ENCODE peak calls at places on chromosomes 7 and 10, in six cellular contexts. D is A549, O is sigmoid colon, M is H1, R is transverse colon, K is GM12878. E is an unnamed sample.

GRCh38 chr7:40538281-40538680 is 403.5 kb downstream of the SUGCT start:
- DNase-seq in D (no peak), K (no peak), M (no peak), O (no peak), R (no peak), E (no peak)

GRCh38 chr7:92296235-92296634 is 50.5 kb downstream of the ANKIB1 start:
- DNase-seq in M (no peak), K (no peak), D (no peak), O (no peak), R (no peak), E (no peak)

GRCh38 chr7:4799508-4800268 is 24.3 kb downstream of the AP5Z1 start:
- DNase-seq in D (no peak), O (no peak), K (no peak), R (no peak), M (no peak), E (no peak)

GRCh38 chr10:2619927-2620326 is 447.4 kb upstream of the PFKP start:
- DNase-seq in K (no peak), M (no peak), R (no peak), O (no peak), D (no peak), E (no peak)

GRCh38 chr7:116216956-116217570 is 6.7 kb downstream of the TES start:
- DNase-seq in R (no peak), M (no peak), O (no peak), K (no peak), D (peak; percentile 39), E (no peak)

GRCh38 chr10:128062837-128063563 is 63.2 kb downstream of the MKI67 start:
- DNase-seq in D (no peak), M (no peak), R (peak; percentile 58), O (no peak), K (peak; percentile 48), E (peak; percentile 71)

GRCh38 chr7:130352335-130353074 is 7.9 kb downstream of the CPA5 start:
- DNase-seq in R (no peak), O (no peak), K (no peak), M (no peak), D (no peak), E (no peak)

GRCh38 chr10:123013456-123014419 is 4.9 kb downstream of the ACADSB start:
- DNase-seq in D (no peak), O (no peak), R (no peak), K (no peak), M (no peak), E (no peak)

GRCh38 chr7:28112056-28112455 is 68.5 kb downstream of the JAZF1 start:
- DNase-seq in D (no peak), K (no peak), O (no peak), M (no peak), R (no peak), E (no peak)

GRCh38 chr10:13183625-13184024 is 22.3 kb downstream of the MCM10 start:
- DNase-seq in D (no peak), O (no peak), M (no peak), K (peak; percentile 31), R (no peak), E (no peak)

GRCh38 chr10:132713421-132714095 is 72.4 kb downstream of the NKX6-2 start:
- DNase-seq in R (no peak), O (peak; percentile 61), D (no peak), K (no peak), M (no peak), E (no peak)

GRCh38 chr7:110724811-110725210 is 366.1 kb upstream of the LRRN3 start:
- DNase-seq in D (no peak), M (no peak), R (no peak), O (no peak), K (no peak), E (no peak)

GRCh38 chr7:45923290-45923689 is 2.2 kb upstream of the IGFBP3 start:
- DNase-seq in K (no peak), M (no peak), R (peak; percentile 64), D (peak; percentile 81), O (peak; percentile 85), E (peak; percentile 90)

GRCh38 chr10:27805215-27805614 is 59.6 kb upstream of the MKX start:
- DNase-seq in K (no peak), D (no peak), O (no peak), R (no peak), M (no peak), E (no peak)

GRCh38 chr7:43569424-43569823 is 13.5 kb upstream of the STK17A start:
- DNase-seq in K (no peak), O (no peak), M (no peak), D (no peak), R (no peak), E (no peak)

GRCh38 chr10:69572159-69573055 is 815 bp downstream of the NEUROG3 start:
- DNase-seq in O (no peak), K (no peak), R (no peak), D (no peak), M (no peak), E (no peak)

GRCh38 chr10:132540456-132540855 is 2.9 kb downstream of the INPP5A start:
- DNase-seq in K (no peak), O (peak; percentile 80), R (peak; percentile 13), M (no peak), D (no peak), E (no peak)

GRCh38 chr10:112585052-112585451 is 138.0 kb downstream of the VTI1A start:
- DNase-seq in M (no peak), O (no peak), R (no peak), D (peak; percentile 59), K (no peak), E (no peak)

GRCh38 chr10:12081879-12082560 is 13.3 kb downstream of the DHTKD1 start:
- DNase-seq in D (peak; percentile 16), K (no peak), M (no peak), O (no peak), R (no peak), E (no peak)

GRCh38 chr7:12315049-12315448 is 88.6 kb downstream of the VWDE start:
- DNase-seq in D (no peak), K (no peak), O (no peak), M (no peak), R (no peak), E (peak; percentile 29)

GRCh38 chr10:90920986-90921643 is at the start of gene ANKRD1:
- DNase-seq in R (no peak), O (no peak), M (peak; percentile 67), K (no peak), D (peak; percentile 95), E (no peak)

GRCh38 chr10:90921906-90922305 is 1.0 kb upstream of the ANKRD1 start:
- DNase-seq in D (no peak), O (no peak), K (no peak), R (no peak), M (no peak), E (no peak)

GRCh38 chr10:90924552-90924951 is 3.7 kb upstream of the ANKRD1 start:
- DNase-seq in M (no peak), K (no peak), R (no peak), D (no peak), O (no peak), E (no peak)

GRCh38 chr10:90925078-90926029 is 4.5 kb upstream of the ANKRD1 start:
- DNase-seq in O (no peak), K (no peak), R (no peak), D (no peak), M (peak; percentile 76), E (no peak)

DNA sequence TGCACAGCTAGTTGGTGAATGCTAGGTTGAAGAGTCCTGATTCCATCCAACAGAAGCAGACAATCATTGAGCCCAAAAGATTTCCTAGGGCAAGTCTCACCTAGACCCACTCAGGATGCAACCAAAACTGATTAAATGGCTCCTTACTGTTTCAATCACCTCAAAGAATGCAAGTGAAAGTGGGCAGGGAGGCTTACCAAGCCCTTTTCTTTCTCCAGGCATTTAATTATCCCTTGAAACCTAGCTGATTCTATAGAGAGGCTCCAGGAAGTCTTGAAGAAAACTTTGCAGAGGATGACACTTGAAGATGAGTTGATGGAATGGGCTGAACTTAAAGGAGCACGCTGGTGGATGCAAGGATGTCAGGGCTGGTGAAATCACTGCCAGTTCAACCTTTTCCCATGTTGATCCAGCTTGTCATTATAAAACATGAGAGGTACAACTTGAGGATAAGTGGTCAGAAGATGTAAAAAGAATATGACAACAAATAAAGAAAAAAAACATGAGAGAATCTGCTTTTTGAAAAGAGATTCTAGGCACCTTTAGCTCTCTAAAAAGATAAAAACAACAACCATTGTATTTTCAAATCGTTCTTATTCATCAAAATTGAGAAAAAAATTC is 2.3 kb upstream of the ANKRD1 start:
- DNase-seq in K (no peak), R (no peak), M (no peak), D (no peak), O (no peak), E (no peak)
- TF ChIP-seq EP300 in K (no peak), R (no peak), M (no peak), D (no peak), O (no peak), E (no peak)

GRCh38 chr10:75400163-75400768 is 1.3 kb downstream of the ZNF503 start:
- DNase-seq in K (no peak), M (no peak), R (no peak), O (peak; percentile 85), D (no peak), E (peak; percentile 50)
- H3K4me3 ChIP-seq in K (peak overlapping the region; percentile 55), M (peak overlapping the region; percentile 62), R (peak overlapping the region; percentile 88), O (peak overlapping the region; percentile 97), D (peak overlapping the region; percentile 92), E (peak overlapping the region; percentile 78)

DNA sequence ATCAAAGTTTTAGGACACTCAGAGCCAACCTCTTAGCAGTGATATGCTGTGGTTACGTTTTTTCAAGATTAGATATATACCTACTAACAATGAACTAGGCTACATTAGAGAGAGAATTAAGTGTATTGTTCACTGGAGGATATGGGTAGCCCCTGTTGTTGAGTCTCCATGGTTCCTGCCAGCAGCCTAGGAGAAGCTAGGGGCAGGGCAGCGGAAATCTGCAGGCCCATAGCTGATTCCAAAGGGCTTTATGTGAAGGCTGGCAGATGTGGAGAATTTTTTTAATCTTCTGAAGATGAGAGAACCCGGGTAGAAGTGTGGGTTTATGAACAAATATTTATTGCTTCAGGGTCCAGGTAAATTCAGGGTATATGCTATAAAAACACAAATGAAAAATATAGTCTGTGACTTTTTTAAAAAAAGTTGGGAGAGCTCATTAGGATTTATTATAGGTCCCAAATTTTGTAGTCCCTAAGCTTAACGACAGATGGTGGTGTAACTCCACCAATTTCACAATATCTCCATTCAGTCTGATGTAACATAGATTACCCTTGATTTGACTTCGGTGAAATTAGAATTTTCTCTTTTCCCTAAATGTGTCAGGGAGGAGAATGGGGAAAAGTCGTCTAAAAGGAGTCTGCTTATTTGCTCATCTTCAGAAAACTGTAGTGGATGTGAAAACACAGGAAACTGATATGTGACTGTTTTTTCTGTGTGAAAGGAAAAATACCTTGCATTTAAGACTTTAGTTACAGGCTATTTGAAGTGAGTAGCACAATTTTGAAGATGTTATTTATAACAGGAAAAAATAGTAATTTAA is 163.0 kb upstream of the PPP1R3A start:
- DNase-seq in R (no peak), D (peak; percentile 54), K (no peak), M (no peak), O (peak; percentile 54), E (no peak)
- TF ChIP-seq CTCF in R (peak; percentile 59), D (peak; percentile 65), K (peak; percentile 23), M (peak; percentile 51), O (peak; percentile 35), E (no peak)

GRCh38 chr10:4820804-4821401 is 5.1 kb upstream of the AKR1E2 start:
- DNase-seq in M (no peak), D (no peak), O (no peak), R (no peak), K (no peak), E (no peak)
- TF ChIP-seq EP300 in M (no peak), D (no peak), O (peak; percentile 18), R (no peak), K (no peak), E (no peak)